ENCODE peak calls at places on chromosome 1, in seven cellular contexts. One of them, this sample, is unnamed.

GRCh38 chr1:171965802-171966201 is 124.5 kb downstream of the DNM3 start:
- DNase-seq in endothelial cell of umbilical vein: no peak
- DNase-seq in HCT116: no peak
- DNase-seq in GM12878: no peak
- DNase-seq in spleen: no peak
- DNase-seq in sigmoid colon: no peak
- DNase-seq in prostate gland: no peak
- DNase-seq in this sample: no peak

GRCh38 chr1:22268327-22268726 is 125.4 kb upstream of the WNT4 start:
- DNase-seq in endothelial cell of umbilical vein: no peak
- DNase-seq in HCT116: no peak
- DNase-seq in GM12878: no peak
- DNase-seq in spleen: no peak
- DNase-seq in sigmoid colon: no peak
- DNase-seq in prostate gland: no peak
- DNase-seq in this sample: no peak

GRCh38 chr1:3366181-3367051 is 88.0 kb upstream of the ARHGEF16 start:
- DNase-seq in endothelial cell of umbilical vein: no peak
- DNase-seq in HCT116: no peak
- DNase-seq in GM12878: no peak
- DNase-seq in spleen: no peak
- DNase-seq in sigmoid colon: no peak
- DNase-seq in prostate gland: no peak
- DNase-seq in this sample: no peak

GRCh38 chr1:42983253-42983652 is 24.6 kb upstream of the SLC2A1 start:
- DNase-seq in endothelial cell of umbilical vein: no peak
- DNase-seq in HCT116: no peak
- DNase-seq in GM12878: no peak
- DNase-seq in spleen: no peak
- DNase-seq in sigmoid colon: no peak
- DNase-seq in prostate gland: no peak
- DNase-seq in this sample: no peak

GRCh38 chr1:157388057-157388456 is 164.3 kb downstream of the FCRL5 start:
- DNase-seq in endothelial cell of umbilical vein: no peak
- DNase-seq in HCT116: no peak
- DNase-seq in GM12878: no peak
- DNase-seq in spleen: no peak
- DNase-seq in sigmoid colon: no peak
- DNase-seq in prostate gland: no peak
- DNase-seq in this sample: no peak

GRCh38 chr1:212283741-212284140 is 1.5 kb upstream of the PPP2R5A start:
- DNase-seq in endothelial cell of umbilical vein: no peak
- DNase-seq in HCT116: no peak
- DNase-seq in GM12878: no peak
- DNase-seq in spleen: no peak
- DNase-seq in sigmoid colon: no peak
- DNase-seq in prostate gland: no peak
- DNase-seq in this sample: no peak

GRCh38 chr1:84780000-84780716 is 89.9 kb upstream of the SSX2IP start:
- DNase-seq in endothelial cell of umbilical vein: no peak
- DNase-seq in HCT116: no peak
- DNase-seq in GM12878: no peak
- DNase-seq in spleen: no peak
- DNase-seq in sigmoid colon: peak; percentile 69
- DNase-seq in prostate gland: peak; percentile 64
- DNase-seq in this sample: no peak

GRCh38 chr1:224133741-224134299 is 19.9 kb downstream of the FBXO28 start:
- DNase-seq in endothelial cell of umbilical vein: no peak
- DNase-seq in HCT116: no peak
- DNase-seq in GM12878: no peak
- DNase-seq in spleen: no peak
- DNase-seq in sigmoid colon: no peak
- DNase-seq in prostate gland: no peak
- DNase-seq in this sample: no peak

GRCh38 chr1:206691604-206692003 is 6.9 kb downstream of the MAPKAPK2 start:
- DNase-seq in endothelial cell of umbilical vein: no peak
- DNase-seq in HCT116: no peak
- DNase-seq in GM12878: no peak
- DNase-seq in spleen: no peak
- DNase-seq in sigmoid colon: peak; percentile 81
- DNase-seq in prostate gland: no peak
- DNase-seq in this sample: no peak

GRCh38 chr1:47870946-47871750 is 126.0 kb downstream of the TRABD2B start:
- DNase-seq in endothelial cell of umbilical vein: no peak
- DNase-seq in HCT116: no peak
- DNase-seq in GM12878: no peak
- DNase-seq in spleen: no peak
- DNase-seq in sigmoid colon: no peak
- DNase-seq in prostate gland: no peak
- DNase-seq in this sample: no peak

GRCh38 chr1:206430031-206430983 is 40.0 kb upstream of the IKBKE start:
- DNase-seq in endothelial cell of umbilical vein: peak; percentile 89
- DNase-seq in HCT116: no peak
- DNase-seq in GM12878: peak; percentile 48
- DNase-seq in spleen: no peak
- DNase-seq in sigmoid colon: no peak
- DNase-seq in prostate gland: no peak
- DNase-seq in this sample: no peak

GRCh38 chr1:171179323-171180227 is 5.5 kb upstream of the FMO2 start:
- DNase-seq in endothelial cell of umbilical vein: no peak
- DNase-seq in HCT116: no peak
- DNase-seq in GM12878: no peak
- DNase-seq in spleen: no peak
- DNase-seq in sigmoid colon: no peak
- DNase-seq in prostate gland: no peak
- DNase-seq in this sample: no peak

DNA sequence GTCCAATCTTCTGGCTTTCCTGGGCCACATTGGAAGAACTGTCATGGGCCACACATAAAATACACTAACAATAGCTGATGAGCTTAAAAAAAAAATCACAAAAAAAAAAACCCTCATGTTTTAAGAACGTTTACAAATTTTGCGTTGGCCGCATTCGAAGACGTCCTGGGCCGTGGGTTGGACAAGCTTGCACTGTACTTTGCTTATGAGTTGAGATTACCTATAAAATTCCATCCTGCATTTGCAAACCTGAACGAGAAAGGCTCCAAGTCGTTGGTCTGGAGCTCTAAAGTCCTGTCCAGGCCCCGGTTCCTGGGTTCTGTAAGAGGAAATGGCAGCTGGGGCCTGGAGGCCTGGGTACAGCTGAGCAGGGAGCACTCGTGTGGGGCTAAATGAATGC is 51.4 kb downstream of the KIAA1614 start:
- DNase-seq in endothelial cell of umbilical vein: no peak
- DNase-seq in HCT116: no peak
- DNase-seq in GM12878: no peak
- DNase-seq in spleen: no peak
- DNase-seq in sigmoid colon: no peak
- DNase-seq in prostate gland: no peak
- DNase-seq in this sample: no peak
- H3K36me3 ChIP-seq in endothelial cell of umbilical vein: peaks cover 10% of the 10 kb centered on the region
- H3K36me3 ChIP-seq in HCT116: no peaks in the 10 kb centered on the region
- H3K36me3 ChIP-seq in GM12878: peaks cover 3% of the 10 kb centered on the region
- H3K36me3 ChIP-seq in spleen: peaks cover 76% of the 10 kb centered on the region
- H3K36me3 ChIP-seq in sigmoid colon: no peaks in the 10 kb centered on the region
- H3K36me3 ChIP-seq in prostate gland: no peaks in the 10 kb centered on the region
- H3K36me3 ChIP-seq in this sample: peaks cover 7% of the 10 kb centered on the region

GRCh38 chr1:201877877-201878339 is 10.8 kb upstream of the SHISA4 start:
- DNase-seq in endothelial cell of umbilical vein: peak; percentile 64
- DNase-seq in HCT116: peak; percentile 46
- DNase-seq in GM12878: no peak
- DNase-seq in spleen: peak; percentile 54
- DNase-seq in sigmoid colon: no peak
- DNase-seq in prostate gland: peak; percentile 83
- DNase-seq in this sample: no peak
- TF ChIP-seq POLR2AphosphoS5 in endothelial cell of umbilical vein: no peak
- TF ChIP-seq POLR2AphosphoS5 in HCT116: no peak
- TF ChIP-seq POLR2AphosphoS5 in GM12878: no peak
- TF ChIP-seq POLR2AphosphoS5 in spleen: no peak
- TF ChIP-seq POLR2AphosphoS5 in sigmoid colon: peak; percentile 20
- TF ChIP-seq POLR2AphosphoS5 in prostate gland: peak; percentile 84
- TF ChIP-seq POLR2AphosphoS5 in this sample: no peak

DNA sequence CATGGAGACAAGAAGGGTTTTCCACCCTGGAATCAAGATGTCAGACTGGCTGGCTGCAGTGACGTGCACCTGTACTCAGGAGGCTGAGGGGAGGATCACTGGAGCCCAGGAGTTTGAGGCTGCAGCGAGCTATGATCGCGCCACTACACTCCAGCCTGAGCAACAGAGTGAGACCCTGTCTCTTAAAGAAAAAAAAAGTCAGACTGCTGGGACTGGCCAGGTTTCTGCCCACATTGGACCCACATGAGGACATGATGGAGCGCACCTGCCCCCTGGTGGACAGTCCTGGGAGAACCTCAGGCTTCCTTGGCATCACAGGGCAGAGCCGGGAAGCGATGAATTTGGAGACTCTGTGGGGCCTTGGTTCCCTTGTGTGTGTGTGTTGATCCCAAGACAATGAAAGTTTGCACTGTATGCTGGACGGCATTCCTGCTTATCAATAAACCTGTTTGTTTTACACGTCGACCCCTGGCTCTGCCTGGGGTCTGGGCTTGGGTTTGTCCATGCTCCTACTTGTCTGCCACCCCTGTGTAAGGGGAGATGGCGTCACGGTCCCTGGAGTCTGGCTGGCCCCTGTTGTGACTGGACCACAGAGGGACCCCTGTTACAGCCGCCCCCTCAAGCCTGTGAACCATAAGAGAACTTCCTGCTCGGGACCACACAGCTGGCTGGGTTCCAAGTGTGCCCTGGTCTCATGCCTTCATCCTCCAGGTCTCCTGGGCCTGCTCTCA is 20.9 kb upstream of the VPS13D start:
- DNase-seq in endothelial cell of umbilical vein: peak; percentile 84
- DNase-seq in HCT116: peak; percentile 68
- DNase-seq in GM12878: no peak
- DNase-seq in spleen: peak; percentile 94
- DNase-seq in sigmoid colon: peak; percentile 91
- DNase-seq in prostate gland: peak; percentile 76
- DNase-seq in this sample: peak; percentile 93
- TF ChIP-seq POLR2A in endothelial cell of umbilical vein: no peak
- TF ChIP-seq POLR2A in HCT116: no peak
- TF ChIP-seq POLR2A in GM12878: no peak
- TF ChIP-seq POLR2A in spleen: no peak
- TF ChIP-seq POLR2A in sigmoid colon: no peak
- TF ChIP-seq POLR2A in prostate gland: no peak
- TF ChIP-seq POLR2A in this sample: no peak

GRCh38 chr1:248850536-248851251 is 8.2 kb downstream of the ZNF692 start:
- DNase-seq in endothelial cell of umbilical vein: no peak
- DNase-seq in HCT116: no peak
- DNase-seq in GM12878: no peak
- DNase-seq in spleen: no peak
- DNase-seq in sigmoid colon: no peak
- DNase-seq in prostate gland: no peak
- DNase-seq in this sample: no peak
- H3K36me3 ChIP-seq in endothelial cell of umbilical vein: peaks cover 31% of the 10 kb centered on the region
- H3K36me3 ChIP-seq in HCT116: peaks cover 45% of the 10 kb centered on the region
- H3K36me3 ChIP-seq in GM12878: peaks cover 36% of the 10 kb centered on the region
- H3K36me3 ChIP-seq in spleen: peaks cover 87% of the 10 kb centered on the region
- H3K36me3 ChIP-seq in sigmoid colon: peaks cover 40% of the 10 kb centered on the region
- H3K36me3 ChIP-seq in prostate gland: peaks cover 5% of the 10 kb centered on the region
- H3K36me3 ChIP-seq in this sample: peaks cover 82% of the 10 kb centered on the region

GRCh38 chr1:36178479-36179219 is 22.7 kb downstream of the MAP7D1 start:
- DNase-seq in endothelial cell of umbilical vein: no peak
- DNase-seq in HCT116: no peak
- DNase-seq in GM12878: no peak
- DNase-seq in spleen: no peak
- DNase-seq in sigmoid colon: no peak
- DNase-seq in prostate gland: peak; percentile 29
- DNase-seq in this sample: no peak

GRCh38 chr1:36182734-36183133 is 26.8 kb downstream of the MAP7D1 start:
- DNase-seq in endothelial cell of umbilical vein: no peak
- DNase-seq in HCT116: no peak
- DNase-seq in GM12878: no peak
- DNase-seq in spleen: no peak
- DNase-seq in sigmoid colon: no peak
- DNase-seq in prostate gland: no peak
- DNase-seq in this sample: no peak

GRCh38 chr1:36187800-36188593 is 32.0 kb downstream of the MAP7D1 start:
- DNase-seq in endothelial cell of umbilical vein: peak; percentile 92
- DNase-seq in HCT116: peak; percentile 79
- DNase-seq in GM12878: peak; percentile 57
- DNase-seq in spleen: peak; percentile 91
- DNase-seq in sigmoid colon: peak; percentile 96
- DNase-seq in prostate gland: peak; percentile 89
- DNase-seq in this sample: peak; percentile 94

GRCh38 chr1:36179220-36179600 is 23.2 kb downstream of the MAP7D1 start:
- DNase-seq in endothelial cell of umbilical vein: no peak
- DNase-seq in HCT116: no peak
- DNase-seq in GM12878: no peak
- DNase-seq in spleen: no peak
- DNase-seq in sigmoid colon: no peak
- DNase-seq in prostate gland: no peak
- DNase-seq in this sample: no peak

GRCh38 chr1:36183309-36183856 is 27.4 kb downstream of the MAP7D1 start:
- DNase-seq in endothelial cell of umbilical vein: no peak
- DNase-seq in HCT116: no peak
- DNase-seq in GM12878: no peak
- DNase-seq in spleen: no peak
- DNase-seq in sigmoid colon: peak; percentile 87
- DNase-seq in prostate gland: peak; percentile 30
- DNase-seq in this sample: no peak
- TF ChIP-seq POLR2AphosphoS5 in endothelial cell of umbilical vein: no peak
- TF ChIP-seq POLR2AphosphoS5 in HCT116: no peak
- TF ChIP-seq POLR2AphosphoS5 in GM12878: no peak
- TF ChIP-seq POLR2AphosphoS5 in spleen: peak; percentile 27
- TF ChIP-seq POLR2AphosphoS5 in sigmoid colon: peak; percentile 90
- TF ChIP-seq POLR2AphosphoS5 in prostate gland: peak; percentile 59
- TF ChIP-seq POLR2AphosphoS5 in this sample: no peak

GRCh38 chr1:8423702-8424538 is 106.0 kb downstream of the SLC45A1 start:
- DNase-seq in endothelial cell of umbilical vein: peak; percentile 75
- DNase-seq in HCT116: peak; percentile 36
- DNase-seq in GM12878: no peak
- DNase-seq in spleen: peak; percentile 89
- DNase-seq in sigmoid colon: peak; percentile 74
- DNase-seq in prostate gland: no peak
- DNase-seq in this sample: no peak
- TF ChIP-seq POLR2A in endothelial cell of umbilical vein: no peak
- TF ChIP-seq POLR2A in HCT116: peak; percentile 13
- TF ChIP-seq POLR2A in GM12878: peak; percentile 63
- TF ChIP-seq POLR2A in spleen: no peak
- TF ChIP-seq POLR2A in sigmoid colon: peak; percentile 15
- TF ChIP-seq POLR2A in prostate gland: peak; percentile 11
- TF ChIP-seq POLR2A in this sample: peak; percentile 9

DNA sequence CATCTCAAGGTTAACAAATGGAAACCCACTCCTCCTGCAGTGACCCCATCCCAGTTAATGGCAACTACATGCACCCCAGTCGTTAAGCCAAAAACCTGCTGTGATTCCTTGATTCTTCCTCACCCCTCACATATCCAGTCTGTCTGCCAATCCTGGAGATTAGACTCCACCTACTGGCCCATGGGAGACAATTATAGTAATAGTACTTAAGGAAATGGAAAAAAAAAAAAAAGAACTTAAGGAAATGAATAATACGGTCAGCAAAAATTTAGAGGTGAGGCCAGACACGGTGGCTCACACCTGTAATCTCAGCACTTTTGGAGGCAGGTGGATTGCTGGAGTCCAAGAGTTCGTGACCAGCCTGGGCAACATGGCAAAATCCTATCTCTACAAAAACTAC is 7.0 kb downstream of the NOL9 start:
- DNase-seq in endothelial cell of umbilical vein: peak; percentile 60
- DNase-seq in HCT116: peak; percentile 13
- DNase-seq in GM12878: no peak
- DNase-seq in spleen: no peak
- DNase-seq in sigmoid colon: no peak
- DNase-seq in prostate gland: no peak
- DNase-seq in this sample: no peak
- H3K36me3 ChIP-seq in endothelial cell of umbilical vein: peaks cover 15% of the 10 kb centered on the region
- H3K36me3 ChIP-seq in HCT116: peaks cover 51% of the 10 kb centered on the region
- H3K36me3 ChIP-seq in GM12878: peaks cover 9% of the 10 kb centered on the region
- H3K36me3 ChIP-seq in spleen: peaks cover 95% of the 10 kb centered on the region
- H3K36me3 ChIP-seq in sigmoid colon: peaks cover 53% of the 10 kb centered on the region
- H3K36me3 ChIP-seq in prostate gland: no peaks in the 10 kb centered on the region
- H3K36me3 ChIP-seq in this sample: peaks cover 72% of the 10 kb centered on the region